ENCODE peak calls at places on chromosome 19, in four cellular contexts. V is GM10248, B is psoas muscle, H is GM20000. X is an unnamed sample.

GRCh38 chr19:4910594-4911273 is 1.4 kb downstream of the UHRF1 start:
- DNase-seq in V (no peak), B (peak), H (peak), X (no peak)

GRCh38 chr19:2663920-2664571 is 38.4 kb downstream of the GNG7 start:
- DNase-seq in V (peak), B (no peak), H (peak), X (peak)

GRCh38 chr19:55545913-55546495 is 661 bp upstream of the SBK3 start:
- DNase-seq in V (no peak), B (no peak), H (no peak), X (no peak)

GRCh38 chr19:18292810-18293641 is 11.6 kb upstream of the JUND start:
- DNase-seq in V (peak), B (peak), H (peak), X (peak)

GRCh38 chr19:34324320-34324719 is 40.7 kb upstream of the GPI start:
- DNase-seq in V (no peak), B (no peak), H (no peak), X (no peak)

GRCh38 chr19:12117203-12117970 is 22.8 kb downstream of the ZNF20 start:
- DNase-seq in V (no peak), B (no peak), H (no peak), X (no peak)

GRCh38 chr19:54262470-54262869 is 5.4 kb upstream of the LILRB5 start:
- DNase-seq in V (no peak), B (no peak), H (no peak), X (no peak)

GRCh38 chr19:56333506-56333905 is 18.9 kb upstream of the ZSCAN5A start:
- DNase-seq in V (peak), B (no peak), H (peak), X (peak)

GRCh38 chr19:50293263-50294004 is 35.7 kb downstream of the KCNC3 start:
- DNase-seq in V (no peak), B (no peak), H (no peak), X (no peak)

GRCh38 chr19:23698711-23699520 is 11.9 kb upstream of the ZNF675 start:
- DNase-seq in V (no peak), B (no peak), H (no peak), X (no peak)

GRCh38 chr19:47005873-47006272 is 13.8 kb upstream of the NPAS1 start:
- DNase-seq in V (no peak), B (no peak), H (no peak), X (no peak)

GRCh38 chr19:5804516-5805464 is at the start of gene NRTN:
- DNase-seq in V (peak), B (no peak), H (peak), X (peak)

GRCh38 chr19:46756544-46756888 is 10.3 kb upstream of the STRN4 start:
- DNase-seq in V (no peak), B (peak), H (no peak), X (no peak)

GRCh38 chr19:15014579-15014978 is 34.7 kb upstream of the CASP14 start:
- DNase-seq in V (no peak), B (no peak), H (no peak), X (no peak)

GRCh38 chr19:28980236-28980868 is 232.6 kb downstream of the UQCRFS1 start:
- DNase-seq in V (no peak), B (no peak), H (no peak), X (no peak)

GRCh38 chr19:48745208-48745995 is 1.3 kb downstream of the IZUMO1 start:
- DNase-seq in V (peak), B (peak), H (peak), X (peak)

GRCh38 chr19:16614941-16615340 is 13.1 kb downstream of the MED26 start:
- DNase-seq in V (no peak), B (no peak), H (no peak), X (no peak)

GRCh38 chr19:53037101-53038097 is 7.1 kb upstream of the ERVV-2 start:
- DNase-seq in V (peak), B (no peak), H (peak), X (no peak)

GRCh38 chr19:41606215-41606837 is 20.5 kb downstream of the CEACAM4 start:
- DNase-seq in V (no peak), B (no peak), H (no peak), X (no peak)

GRCh38 chr19:41612483-41612882 is 14.4 kb downstream of the CEACAM4 start:
- DNase-seq in V (no peak), B (no peak), H (no peak), X (no peak)

GRCh38 chr19:41604831-41605230 is 22.0 kb downstream of the CEACAM4 start:
- DNase-seq in V (no peak), B (no peak), H (no peak), X (no peak)

GRCh38 chr19:41601771-41602170 is 25.1 kb downstream of the CEACAM4 start:
- DNase-seq in V (no peak), B (no peak), H (no peak), X (no peak)

DNA sequence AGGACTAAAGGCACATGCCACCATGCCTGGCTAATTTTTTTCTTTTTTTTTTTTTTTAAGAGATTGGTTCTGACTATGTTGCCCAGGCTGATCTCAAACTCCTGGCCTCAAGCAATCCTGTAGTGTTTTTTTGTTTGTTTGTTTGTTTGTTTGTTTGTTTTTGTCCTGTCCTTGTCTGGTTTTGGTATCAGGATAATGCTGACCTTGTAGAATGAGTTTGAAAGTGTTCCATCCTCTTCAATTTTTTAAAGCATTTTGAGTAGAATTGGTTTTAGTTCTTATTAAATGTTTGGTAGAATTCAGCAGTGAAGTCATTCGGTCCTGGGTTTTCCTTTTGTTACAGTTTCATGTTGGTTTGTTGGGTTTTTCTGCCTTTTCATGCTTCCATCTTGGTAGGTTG is 19.2 kb downstream of the CEACAM4 start:
- DNase-seq in V (no peak), B (no peak), H (no peak), X (no peak)
- TF ChIP-seq CTCF in V (no peak), B (no peak), H (no peak), X (no peak)

GRCh38 chr19:6837525-6837924 is 49.9 kb upstream of the ADGRE1 start:
- DNase-seq in V (no peak), B (no peak), H (no peak), X (no peak)

GRCh38 chr19:6838062-6838655 is 49.2 kb upstream of the ADGRE1 start:
- DNase-seq in V (no peak), B (no peak), H (no peak), X (no peak)

GRCh38 chr19:6834433-6834832 is 52.9 kb upstream of the ADGRE1 start:
- DNase-seq in V (no peak), B (no peak), H (no peak), X (no peak)

GRCh38 chr19:6833166-6833790 is 54.1 kb upstream of the ADGRE1 start:
- DNase-seq in V (no peak), B (no peak), H (no peak), X (no peak)

DNA sequence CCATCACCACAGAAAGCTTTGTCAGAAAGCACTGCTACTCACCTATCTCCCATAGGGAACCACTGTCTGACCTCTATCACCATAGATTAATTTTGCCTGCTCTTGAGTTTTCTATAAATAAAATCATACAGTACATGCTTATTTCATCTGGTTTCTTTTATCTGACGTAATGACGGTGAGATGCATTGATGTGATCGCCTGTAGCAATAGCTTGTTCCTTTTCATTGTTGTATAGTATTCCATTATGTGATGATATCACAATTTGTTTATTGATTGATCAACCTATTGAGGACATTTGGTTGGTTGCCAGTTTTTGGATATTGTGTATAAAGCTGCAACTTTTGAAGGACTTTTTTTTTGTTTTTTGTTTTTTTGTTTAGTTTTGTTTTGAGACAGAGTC is 51.9 kb upstream of the ADGRE1 start:
- DNase-seq in V (no peak), B (no peak), H (no peak), X (no peak)
- TF ChIP-seq CTCF in V (no peak), B (no peak), H (no peak), X (no peak)

GRCh38 chr19:45419895-45420294 is 3.8 kb downstream of the ERCC1 start:
- DNase-seq in V (no peak), B (no peak), H (no peak), X (no peak)

GRCh38 chr19:45417151-45417550 is 6.6 kb downstream of the ERCC1 start:
- DNase-seq in V (no peak), B (no peak), H (no peak), X (no peak)

GRCh38 chr19:45420356-45420755 is 3.4 kb downstream of the ERCC1 start:
- DNase-seq in V (no peak), B (no peak), H (no peak), X (no peak)

GRCh38 chr19:45419396-45419795 is 4.3 kb downstream of the ERCC1 start:
- DNase-seq in V (peak), B (no peak), H (peak), X (peak)

GRCh38 chr19:45418812-45419211 is 4.9 kb downstream of the ERCC1 start:
- DNase-seq in V (no peak), B (no peak), H (no peak), X (no peak)
- TF ChIP-seq CTCF in V (no peak), B (no peak), H (no peak), X (no peak)

GRCh38 chr19:13848811-13849241 is 28.1 kb upstream of the NANOS3 start:
- DNase-seq in V (no peak), B (no peak), H (no peak), X (no peak)

GRCh38 chr19:13847033-13847899 is 29.7 kb upstream of the NANOS3 start:
- DNase-seq in V (peak), B (peak), H (peak), X (peak)

GRCh38 chr19:13846533-13847032 is 30.4 kb upstream of the NANOS3 start:
- DNase-seq in V (peak), B (peak), H (peak), X (peak)

GRCh38 chr19:13849277-13849676 is 27.7 kb upstream of the NANOS3 start:
- DNase-seq in V (no peak), B (no peak), H (no peak), X (no peak)

GRCh38 chr19:13847900-13848677 is 28.8 kb upstream of the NANOS3 start:
- DNase-seq in V (no peak), B (no peak), H (no peak), X (no peak)
- TF ChIP-seq CTCF in V (no peak), B (no peak), H (no peak), X (no peak)

DNA sequence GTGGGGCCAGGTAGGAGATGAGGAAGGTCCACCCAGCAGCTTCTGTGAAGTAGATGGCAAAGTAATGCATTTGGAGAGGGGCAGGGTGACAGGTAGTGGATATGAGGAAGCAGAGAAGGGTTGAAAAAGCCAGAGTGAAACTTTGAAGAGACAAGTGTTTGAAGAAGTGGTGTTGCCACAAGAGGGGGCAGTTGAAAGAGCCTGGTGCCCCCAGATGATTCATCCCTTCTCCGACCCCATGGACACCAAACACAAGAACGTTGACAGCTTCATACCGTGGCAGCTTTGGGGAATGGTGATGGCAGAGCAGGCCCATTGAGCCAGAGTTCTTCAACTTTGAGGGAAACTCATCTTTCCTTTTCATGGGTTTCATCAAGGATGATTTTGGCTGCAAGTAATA is 19.9 kb downstream of the IFNL3 start:
- DNase-seq in V (no peak), B (no peak), H (no peak), X (no peak)
- TF ChIP-seq CTCF in V (no peak), B (no peak), H (no peak), X (no peak)

DNA sequence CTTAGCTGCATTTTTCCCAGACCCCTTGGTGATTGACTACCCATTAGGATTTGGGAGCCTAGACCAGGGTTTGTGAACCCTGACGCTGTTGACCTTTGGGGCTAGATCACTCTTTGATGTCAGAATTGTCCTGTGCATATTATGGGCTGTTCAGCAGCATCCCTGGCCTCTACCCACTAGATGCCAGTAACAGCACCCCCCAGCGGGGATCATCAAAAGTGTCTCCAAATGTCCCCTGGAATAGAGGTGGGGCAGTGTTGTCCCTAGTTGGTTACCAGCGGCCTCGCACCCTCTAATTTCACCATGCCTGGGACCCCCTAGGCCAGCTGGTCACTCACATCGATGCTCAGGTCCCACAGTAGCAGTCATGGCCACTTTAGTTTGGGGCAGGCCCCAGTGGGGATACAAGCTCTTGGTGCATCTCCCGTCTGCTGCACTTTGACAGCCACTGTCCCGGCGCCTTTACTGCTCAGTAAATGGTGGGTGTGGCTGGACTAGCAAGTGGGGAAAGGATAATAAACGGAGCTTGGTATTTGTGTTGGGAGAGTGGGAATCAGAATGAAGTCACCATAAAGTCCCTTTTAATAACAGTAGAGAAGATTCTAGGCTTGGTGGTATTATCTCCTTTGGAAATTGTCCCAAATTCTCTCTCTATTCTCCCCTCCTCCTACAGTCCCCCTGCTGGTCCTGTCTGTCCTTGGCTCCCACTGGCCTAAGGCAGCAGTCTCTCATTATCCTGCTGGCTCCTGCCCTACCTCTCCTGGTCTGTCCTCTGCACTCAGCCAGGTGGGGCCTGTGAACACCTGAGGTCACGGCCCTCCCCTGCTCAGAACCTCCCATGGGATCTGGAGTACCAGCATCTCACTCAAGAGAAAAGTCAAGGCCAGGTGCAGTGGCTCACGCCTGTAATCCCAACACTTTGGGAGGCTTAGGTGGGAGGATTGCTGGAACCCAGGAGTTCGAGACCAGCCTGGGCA is 80.6 kb downstream of the SIPA1L3 start:
- DNase-seq in V (no peak), B (no peak), H (no peak), X (no peak)
- TF ChIP-seq CTCF in V (no peak), B (no peak), H (no peak), X (peak)

DNA sequence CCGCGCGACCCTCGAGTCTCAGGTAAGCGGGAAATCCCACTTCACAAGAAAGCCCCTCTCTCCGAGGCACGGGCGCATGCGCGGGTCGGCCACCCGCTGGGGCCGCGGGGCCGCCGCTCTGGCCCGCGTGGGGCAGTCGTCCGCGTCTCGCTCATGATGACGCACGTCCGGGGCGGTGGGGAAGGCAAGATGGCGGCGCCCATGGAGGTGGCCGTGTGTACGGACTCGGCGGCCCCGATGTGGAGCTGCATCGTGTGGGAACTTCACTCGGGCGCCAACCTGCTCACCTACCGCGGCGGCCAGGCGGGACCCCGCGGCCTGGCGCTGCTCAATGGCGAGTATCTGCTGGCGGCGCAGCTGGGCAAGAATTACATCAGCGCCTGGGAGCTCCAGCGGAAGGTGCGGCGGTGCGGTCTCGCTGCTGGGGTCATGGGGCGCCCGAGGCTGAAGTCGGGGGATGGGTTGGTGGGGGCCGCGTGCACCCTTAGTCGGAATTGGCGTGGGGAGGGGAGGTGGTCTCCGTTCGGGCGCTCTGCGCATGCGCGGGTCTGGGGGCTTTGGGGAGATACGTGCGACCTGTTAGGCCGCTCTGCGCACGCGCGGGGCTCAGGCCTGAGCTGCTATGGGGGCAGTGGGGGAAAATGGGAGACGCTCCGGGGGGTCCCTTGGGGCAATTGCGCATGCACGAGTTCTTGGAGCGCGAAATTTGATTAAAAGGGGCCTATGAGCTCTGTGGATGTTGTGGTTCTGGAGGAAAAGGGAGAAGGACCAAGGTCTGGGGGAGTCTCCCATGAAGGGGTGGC is at the start of gene WDR18:
- DNase-seq in V (peak), B (peak), H (peak), X (peak)
- TF ChIP-seq CTCF in V (no peak), B (no peak), H (no peak), X (peak)

GRCh38 chr19:36379510-36379819 is 464 bp upstream of the ZFP14 start:
- DNase-seq in V (no peak), B (no peak), H (no peak), X (no peak)
- TF ChIP-seq CTCF in V (no peak), B (no peak), H (no peak), X (no peak)

X was measured in GM13977.